ENCODE peak calls at places on chromosomes 5 and 9, in five cellular contexts. One of them, this sample, is unnamed.

GRCh38 chr5:139668064-139668880 is 20.1 kb downstream of the CXXC5 start:
- DNase-seq in breast epithelium: no peak
- DNase-seq in CD8-positive, alpha-beta T cell: peak
- DNase-seq in WERI-Rb-1: no peak
- DNase-seq in PC-3: peak
- DNase-seq in this sample: no peak

GRCh38 chr5:112995764-112996618 is 19.4 kb downstream of the DCP2 start:
- DNase-seq in breast epithelium: peak
- DNase-seq in CD8-positive, alpha-beta T cell: peak
- DNase-seq in WERI-Rb-1: peak
- DNase-seq in PC-3: peak
- DNase-seq in this sample: peak

GRCh38 chr5:77444356-77444755 is 47.8 kb downstream of the WDR41 start:
- DNase-seq in CD8-positive, alpha-beta T cell: no peak
- DNase-seq in WERI-Rb-1: no peak
- DNase-seq in breast epithelium: no peak
- DNase-seq in PC-3: no peak
- DNase-seq in this sample: no peak

GRCh38 chr9:33407061-33407460 is 4.7 kb upstream of the AQP7 start:
- DNase-seq in PC-3: no peak
- DNase-seq in CD8-positive, alpha-beta T cell: no peak
- DNase-seq in WERI-Rb-1: no peak
- DNase-seq in breast epithelium: no peak
- DNase-seq in this sample: no peak

GRCh38 chr9:20437466-20437865 is 184.8 kb downstream of the MLLT3 start:
- DNase-seq in breast epithelium: no peak
- DNase-seq in PC-3: no peak
- DNase-seq in WERI-Rb-1: no peak
- DNase-seq in CD8-positive, alpha-beta T cell: no peak
- DNase-seq in this sample: peak

GRCh38 chr5:56456002-56456401 is 222.9 kb upstream of the ANKRD55 start:
- DNase-seq in WERI-Rb-1: peak
- DNase-seq in CD8-positive, alpha-beta T cell: no peak
- DNase-seq in breast epithelium: no peak
- DNase-seq in PC-3: no peak
- DNase-seq in this sample: no peak

GRCh38 chr9:91824591-91825339 is 125.3 kb downstream of the ROR2 start:
- DNase-seq in CD8-positive, alpha-beta T cell: no peak
- DNase-seq in WERI-Rb-1: no peak
- DNase-seq in PC-3: peak
- DNase-seq in breast epithelium: no peak
- DNase-seq in this sample: no peak

GRCh38 chr5:67381240-67381875 is 184.8 kb upstream of the CD180 start:
- DNase-seq in CD8-positive, alpha-beta T cell: no peak
- DNase-seq in WERI-Rb-1: peak
- DNase-seq in PC-3: no peak
- DNase-seq in breast epithelium: no peak
- DNase-seq in this sample: no peak

GRCh38 chr9:1032181-1032580 is 18.0 kb upstream of the DMRT2 start:
- DNase-seq in WERI-Rb-1: no peak
- DNase-seq in PC-3: no peak
- DNase-seq in CD8-positive, alpha-beta T cell: no peak
- DNase-seq in breast epithelium: no peak
- DNase-seq in this sample: no peak

GRCh38 chr9:21835111-21835510 is 32.7 kb downstream of the MTAP start:
- DNase-seq in CD8-positive, alpha-beta T cell: no peak
- DNase-seq in WERI-Rb-1: no peak
- DNase-seq in PC-3: no peak
- DNase-seq in breast epithelium: no peak
- DNase-seq in this sample: no peak

GRCh38 chr9:105503873-105504272 is 54.1 kb upstream of the FKTN start:
- DNase-seq in CD8-positive, alpha-beta T cell: no peak
- DNase-seq in WERI-Rb-1: no peak
- DNase-seq in PC-3: peak
- DNase-seq in breast epithelium: no peak
- DNase-seq in this sample: no peak

GRCh38 chr9:92291577-92291976 is 1.9 kb downstream of the IARS1 start:
- DNase-seq in CD8-positive, alpha-beta T cell: no peak
- DNase-seq in WERI-Rb-1: no peak
- DNase-seq in PC-3: no peak
- DNase-seq in breast epithelium: no peak
- DNase-seq in this sample: no peak

GRCh38 chr9:135857843-135858242 is 49.5 kb downstream of the CAMSAP1 start:
- DNase-seq in CD8-positive, alpha-beta T cell: no peak
- DNase-seq in PC-3: no peak
- DNase-seq in WERI-Rb-1: no peak
- DNase-seq in breast epithelium: no peak
- DNase-seq in this sample: no peak

GRCh38 chr5:76337949-76338589 is 65.0 kb upstream of the IQGAP2 start:
- DNase-seq in CD8-positive, alpha-beta T cell: peak
- DNase-seq in breast epithelium: peak
- DNase-seq in WERI-Rb-1: peak
- DNase-seq in PC-3: peak
- DNase-seq in this sample: peak

GRCh38 chr9:113401027-113401792 is at the start of gene ALAD:
- DNase-seq in PC-3: peak
- DNase-seq in breast epithelium: peak
- DNase-seq in WERI-Rb-1: peak
- DNase-seq in CD8-positive, alpha-beta T cell: peak
- DNase-seq in this sample: peak

GRCh38 chr5:151615431-151615830 is 24.3 kb upstream of the FAT2 start:
- DNase-seq in PC-3: peak
- DNase-seq in breast epithelium: no peak
- DNase-seq in WERI-Rb-1: no peak
- DNase-seq in CD8-positive, alpha-beta T cell: no peak
- DNase-seq in this sample: no peak

GRCh38 chr9:124013263-124014211 is 2.0 kb downstream of the LHX2 start:
- DNase-seq in PC-3: no peak
- DNase-seq in breast epithelium: no peak
- DNase-seq in WERI-Rb-1: no peak
- DNase-seq in CD8-positive, alpha-beta T cell: no peak
- DNase-seq in this sample: no peak

DNA sequence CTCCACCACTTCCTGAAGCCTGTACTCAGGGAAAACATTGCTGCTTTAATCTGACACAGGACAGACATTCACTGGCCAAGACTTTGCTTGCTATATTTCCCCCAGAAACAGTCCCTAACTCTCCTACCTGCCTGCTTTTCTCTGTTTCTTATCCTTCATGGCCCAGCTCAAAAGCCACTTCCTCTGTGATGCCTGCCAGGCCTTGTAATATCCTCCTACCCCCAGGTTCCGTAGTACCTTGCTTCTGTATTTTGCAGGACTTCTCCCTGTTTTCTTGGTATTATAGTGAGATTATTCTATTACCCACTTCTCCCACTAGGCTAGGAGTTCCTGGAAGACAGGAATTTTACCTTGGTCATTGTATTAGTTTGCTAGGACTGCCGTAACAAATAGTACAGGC is 14.7 kb upstream of the RAB14 start:
- DNase-seq in WERI-Rb-1: no peak
- DNase-seq in PC-3: no peak
- DNase-seq in breast epithelium: no peak
- DNase-seq in CD8-positive, alpha-beta T cell: no peak
- DNase-seq in this sample: no peak
- H3K27ac ChIP-seq in WERI-Rb-1: no peak
- H3K27ac ChIP-seq in PC-3: no peak
- H3K27ac ChIP-seq in breast epithelium: no peak
- H3K27ac ChIP-seq in CD8-positive, alpha-beta T cell: no peak
- H3K27ac ChIP-seq in this sample: no peak

DNA sequence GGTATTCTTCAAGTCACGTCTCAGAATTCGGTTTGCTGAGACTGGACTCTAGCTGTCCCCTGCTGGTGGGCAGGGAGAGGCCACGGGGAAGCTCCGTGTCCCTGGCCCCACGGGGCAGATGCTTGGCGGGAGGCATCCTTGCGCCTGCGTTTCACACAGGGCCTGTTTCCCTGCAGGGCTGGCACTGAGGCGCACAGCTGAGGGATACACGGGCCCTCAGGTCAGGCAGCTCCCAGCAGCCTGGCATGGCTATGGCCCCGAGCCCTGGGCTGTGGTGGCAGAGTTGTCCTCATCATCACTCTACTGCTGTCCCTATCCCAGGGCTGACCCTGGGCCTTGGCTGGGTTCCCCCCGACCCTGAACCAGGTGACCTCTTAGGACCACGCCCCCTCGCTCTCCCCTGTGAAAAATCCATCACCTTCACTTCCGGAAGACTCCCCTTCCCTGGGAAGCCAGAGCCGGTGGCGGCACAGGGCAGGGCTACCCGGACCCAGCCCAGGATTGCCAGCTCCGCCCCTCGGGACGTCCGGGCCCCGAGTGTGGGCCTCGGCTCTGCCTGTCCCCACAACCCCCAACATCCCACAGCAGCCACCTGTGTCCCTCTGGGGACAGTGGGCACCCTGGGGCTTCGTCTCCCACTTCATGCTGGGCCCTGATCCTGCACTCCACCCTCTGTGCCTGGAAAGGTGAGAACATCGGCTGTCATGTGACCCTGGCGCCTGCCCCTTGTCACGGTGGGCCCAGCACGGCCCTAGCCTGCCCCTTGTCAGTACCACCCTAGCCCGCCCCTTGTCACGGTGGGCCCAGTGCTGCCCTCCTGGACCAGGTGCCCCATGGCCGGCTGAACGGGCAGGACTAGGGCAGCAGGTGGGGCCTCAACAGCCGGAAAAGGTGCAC is 5.0 kb downstream of the DPP7 start:
- DNase-seq in PC-3: no peak
- DNase-seq in CD8-positive, alpha-beta T cell: no peak
- DNase-seq in breast epithelium: no peak
- DNase-seq in WERI-Rb-1: no peak
- DNase-seq in this sample: no peak
- TF ChIP-seq CTCF in PC-3: no peak
- TF ChIP-seq CTCF in CD8-positive, alpha-beta T cell: no peak
- TF ChIP-seq CTCF in breast epithelium: no peak
- TF ChIP-seq CTCF in WERI-Rb-1: no peak
- TF ChIP-seq CTCF in this sample: no peak

GRCh38 chr5:40656766-40657165 is 22.9 kb upstream of the PTGER4 start:
- DNase-seq in CD8-positive, alpha-beta T cell: no peak
- DNase-seq in breast epithelium: no peak
- DNase-seq in PC-3: no peak
- DNase-seq in WERI-Rb-1: no peak
- DNase-seq in this sample: no peak
- H3K27ac ChIP-seq in CD8-positive, alpha-beta T cell: no peak
- H3K27ac ChIP-seq in breast epithelium: no peak
- H3K27ac ChIP-seq in PC-3: no peak
- H3K27ac ChIP-seq in WERI-Rb-1: no peak
- H3K27ac ChIP-seq in this sample: no peak

GRCh38 chr5:123670981-123671557 is 159.1 kb downstream of the CSNK1G3 start:
- DNase-seq in WERI-Rb-1: peak
- DNase-seq in breast epithelium: no peak
- DNase-seq in CD8-positive, alpha-beta T cell: peak
- DNase-seq in PC-3: peak
- DNase-seq in this sample: peak
- TF ChIP-seq CTCF in WERI-Rb-1: peak
- TF ChIP-seq CTCF in breast epithelium: peak
- TF ChIP-seq CTCF in CD8-positive, alpha-beta T cell: peak
- TF ChIP-seq CTCF in PC-3: peak
- TF ChIP-seq CTCF in this sample: peak

GRCh38 chr5:124457901-124458300 is 288.5 kb downstream of the ZNF608 start:
- DNase-seq in PC-3: no peak
- DNase-seq in WERI-Rb-1: no peak
- DNase-seq in breast epithelium: no peak
- DNase-seq in CD8-positive, alpha-beta T cell: no peak
- DNase-seq in this sample: no peak

GRCh38 chr5:124461857-124462423 is 284.5 kb downstream of the ZNF608 start:
- DNase-seq in breast epithelium: no peak
- DNase-seq in CD8-positive, alpha-beta T cell: no peak
- DNase-seq in PC-3: no peak
- DNase-seq in WERI-Rb-1: no peak
- DNase-seq in this sample: no peak

GRCh38 chr5:124461110-124461509 is 285.3 kb downstream of the ZNF608 start:
- DNase-seq in WERI-Rb-1: no peak
- DNase-seq in breast epithelium: no peak
- DNase-seq in CD8-positive, alpha-beta T cell: no peak
- DNase-seq in PC-3: no peak
- DNase-seq in this sample: no peak

GRCh38 chr5:124460666-124461065 is 285.8 kb downstream of the ZNF608 start:
- DNase-seq in PC-3: no peak
- DNase-seq in breast epithelium: no peak
- DNase-seq in CD8-positive, alpha-beta T cell: no peak
- DNase-seq in WERI-Rb-1: no peak
- DNase-seq in this sample: no peak

DNA sequence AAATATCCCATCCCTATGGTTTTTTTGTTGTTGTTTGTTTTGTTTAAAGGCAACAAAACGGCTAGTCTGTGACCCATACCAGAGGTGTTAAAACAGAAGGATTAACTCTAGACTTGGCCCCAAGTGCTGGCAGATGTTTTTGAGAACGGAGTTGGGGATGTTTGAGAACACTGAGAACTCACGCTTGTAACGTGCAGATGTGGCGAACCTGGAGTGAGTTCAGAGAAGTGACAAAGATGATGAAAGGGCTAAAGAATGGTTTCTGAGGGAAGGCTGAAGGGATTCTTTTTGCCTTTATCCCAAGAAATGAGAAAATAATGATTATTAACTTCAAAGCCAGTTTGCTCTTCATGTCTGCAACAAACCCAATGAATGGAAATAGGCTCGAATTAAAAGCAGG is 286.4 kb downstream of the ZNF608 start:
- DNase-seq in CD8-positive, alpha-beta T cell: no peak
- DNase-seq in PC-3: no peak
- DNase-seq in WERI-Rb-1: no peak
- DNase-seq in breast epithelium: no peak
- DNase-seq in this sample: no peak
- H3K27ac ChIP-seq in CD8-positive, alpha-beta T cell: no peak
- H3K27ac ChIP-seq in PC-3: no peak
- H3K27ac ChIP-seq in WERI-Rb-1: no peak
- H3K27ac ChIP-seq in breast epithelium: no peak
- H3K27ac ChIP-seq in this sample: no peak

GRCh38 chr9:93378276-93378675 is 73.2 kb upstream of the FAM120A start:
- DNase-seq in CD8-positive, alpha-beta T cell: no peak
- DNase-seq in PC-3: no peak
- DNase-seq in WERI-Rb-1: no peak
- DNase-seq in breast epithelium: no peak
- DNase-seq in this sample: no peak

GRCh38 chr9:93380410-93381060 is 71.0 kb upstream of the FAM120A start:
- DNase-seq in breast epithelium: no peak
- DNase-seq in PC-3: no peak
- DNase-seq in WERI-Rb-1: no peak
- DNase-seq in CD8-positive, alpha-beta T cell: no peak
- DNase-seq in this sample: no peak

GRCh38 chr9:93379051-93379450 is 72.4 kb upstream of the FAM120A start:
- DNase-seq in CD8-positive, alpha-beta T cell: no peak
- DNase-seq in WERI-Rb-1: no peak
- DNase-seq in breast epithelium: no peak
- DNase-seq in PC-3: no peak
- DNase-seq in this sample: no peak
- TF ChIP-seq CTCF in CD8-positive, alpha-beta T cell: no peak
- TF ChIP-seq CTCF in WERI-Rb-1: no peak
- TF ChIP-seq CTCF in breast epithelium: no peak
- TF ChIP-seq CTCF in PC-3: peak
- TF ChIP-seq CTCF in this sample: no peak

DNA sequence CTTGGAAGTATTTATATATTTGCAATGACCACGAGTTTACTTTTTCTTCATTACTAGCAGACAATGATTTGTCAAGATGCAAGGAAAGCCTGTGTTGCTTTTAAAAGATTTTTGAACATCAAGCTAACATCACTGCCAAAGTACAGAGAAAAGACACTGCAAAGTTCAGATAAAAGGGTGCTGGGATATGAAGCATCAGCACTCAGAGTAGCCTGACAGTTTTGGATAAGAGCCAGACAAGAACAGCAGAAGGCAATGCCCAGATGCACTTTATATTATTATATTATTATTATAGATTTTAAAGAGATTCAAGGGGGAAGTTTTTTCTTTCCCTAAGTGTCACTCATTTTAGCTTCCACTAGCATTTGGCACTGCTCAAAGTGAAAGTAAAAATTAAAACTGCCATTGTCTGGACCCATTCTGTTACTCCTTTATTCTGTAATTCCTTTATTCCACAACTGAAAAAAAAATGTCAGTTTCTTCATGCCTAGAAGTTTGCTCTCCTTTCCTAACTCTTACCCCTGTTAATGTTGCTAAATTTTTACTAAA is 240.6 kb downstream of the EFNA5 start:
- DNase-seq in PC-3: peak
- DNase-seq in breast epithelium: no peak
- DNase-seq in CD8-positive, alpha-beta T cell: no peak
- DNase-seq in WERI-Rb-1: no peak
- DNase-seq in this sample: no peak
- H3K27ac ChIP-seq in PC-3: no peak
- H3K27ac ChIP-seq in breast epithelium: no peak
- H3K27ac ChIP-seq in CD8-positive, alpha-beta T cell: no peak
- H3K27ac ChIP-seq in WERI-Rb-1: no peak
- H3K27ac ChIP-seq in this sample: no peak

This sample was measured in brain microvascular endothelial cell.